ENCODE peak calls at places on chromosome 22, in four cellular contexts. X is progenitor cell of endocrine pancreas, D is HFF-Myc, V is esophagus squamous epithelium. K is an unnamed sample.

GRCh38 chr22:21697866-21698265 is 32.1 kb downstream of the PPIL2 start:
- DNase-seq in X (no peak), D (no peak), V (no peak), K (peak; percentile 56)

GRCh38 chr22:37334859-37335818 is 52.8 kb downstream of the CYTH4 start:
- DNase-seq in X (no peak), D (no peak), V (no peak), K (no peak)

GRCh38 chr22:20430641-20431519 is 6.7 kb downstream of the SCARF2 start:
- DNase-seq in X (peak; percentile 58), D (no peak), V (no peak), K (no peak)

GRCh38 chr22:46547883-46548244 is 10.4 kb upstream of the CELSR1 start:
- DNase-seq in X (no peak), D (no peak), V (no peak), K (peak; percentile 93)

GRCh38 chr22:36328635-36329216 is 59.0 kb downstream of the MYH9 start:
- DNase-seq in X (no peak), D (peak; percentile 79), V (no peak), K (peak; percentile 91)

GRCh38 chr22:43550024-43550620 is 138.3 kb downstream of the MPPED1 start:
- DNase-seq in X (peak; percentile 6), D (no peak), V (no peak), K (no peak)

GRCh38 chr22:36736701-36737320 is 33.3 kb upstream of the CACNG2 start:
- DNase-seq in X (peak; percentile 7), D (no peak), V (no peak), K (no peak)

GRCh38 chr22:35746248-35746647 is 28.6 kb downstream of the APOL5 start:
- DNase-seq in X (no peak), D (no peak), V (no peak), K (no peak)

GRCh38 chr22:43110444-43110926 is at the start of gene BIK:
- DNase-seq in X (peak; percentile 31), D (no peak), V (no peak), K (no peak)

GRCh38 chr22:50275181-50276055 is 5.2 kb upstream of the MAPK11 start:
- DNase-seq in X (no peak), D (no peak), V (no peak), K (no peak)

GRCh38 chr22:50276143-50276542 is 6.0 kb upstream of the MAPK11 start:
- DNase-seq in X (no peak), D (no peak), V (peak; percentile 52), K (no peak)

GRCh38 chr22:50272103-50272782 is 2.1 kb upstream of the MAPK11 start:
- DNase-seq in X (no peak), D (no peak), V (no peak), K (no peak)

GRCh38 chr22:50271519-50271970 is 1.4 kb upstream of the MAPK11 start:
- DNase-seq in X (no peak), D (no peak), V (no peak), K (no peak)

GRCh38 chr22:50274311-50274710 is 4.1 kb upstream of the MAPK11 start:
- DNase-seq in X (no peak), D (no peak), V (no peak), K (peak; percentile 57)
- TF ChIP-seq CTCF in X (peak; percentile 46), D (peak; percentile 19), V (peak; percentile 17), K (peak; percentile 53)

GRCh38 chr22:38570841-38571364 is 920 bp upstream of the DMC1 start:
- DNase-seq in X (peak; percentile 12), D (no peak), V (no peak), K (peak; percentile 25)
- TF ChIP-seq CTCF in X (no peak), D (no peak), V (no peak), K (no peak)

GRCh38 chr22:27934069-27934468 is 15.0 kb upstream of the PITPNB start:
- DNase-seq in X (no peak), D (no peak), V (no peak), K (no peak)

GRCh38 chr22:27941143-27941542 is 22.1 kb upstream of the PITPNB start:
- DNase-seq in X (no peak), D (no peak), V (no peak), K (no peak)

GRCh38 chr22:27933186-27933983 is 14.3 kb upstream of the PITPNB start:
- DNase-seq in X (no peak), D (no peak), V (no peak), K (no peak)

GRCh38 chr22:27935897-27936296 is 16.8 kb upstream of the PITPNB start:
- DNase-seq in X (no peak), D (no peak), V (no peak), K (no peak)

GRCh38 chr22:27937453-27937852 is 18.4 kb upstream of the PITPNB start:
- DNase-seq in X (no peak), D (no peak), V (no peak), K (peak; percentile 8)
- TF ChIP-seq CTCF in X (no peak), D (no peak), V (no peak), K (peak; percentile 48)

DNA sequence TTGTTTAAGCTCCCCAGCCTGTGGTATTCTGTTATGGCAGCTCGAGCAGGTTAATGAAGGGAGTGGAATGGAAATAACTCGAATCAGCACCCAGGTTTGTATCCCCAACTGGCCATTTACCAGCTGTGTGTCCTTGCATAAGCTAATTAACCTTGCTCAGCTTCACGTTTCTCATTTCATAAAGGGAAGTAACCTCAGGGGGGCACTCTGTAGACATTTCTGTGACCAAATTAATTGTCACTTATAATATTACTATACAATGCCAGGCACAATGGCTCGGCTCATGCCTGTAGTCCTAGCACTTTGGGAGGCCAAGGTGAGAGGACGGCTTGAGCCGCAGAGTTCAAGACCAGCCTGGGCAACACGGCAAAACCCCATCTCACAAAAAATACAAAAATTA is 13.8 kb downstream of the ADA2 start:
- DNase-seq in X (no peak), D (no peak), V (no peak), K (no peak)
- TF ChIP-seq CTCF in X (no peak), D (no peak), V (no peak), K (no peak)

GRCh38 chr22:19105456-19105855 is 16.8 kb downstream of the DGCR2 start:
- DNase-seq in X (no peak), D (no peak), V (no peak), K (no peak)

GRCh38 chr22:19103881-19104821 is 18.1 kb downstream of the DGCR2 start:
- DNase-seq in X (no peak), D (no peak), V (no peak), K (no peak)

GRCh38 chr22:19106886-19107729 is 15.1 kb downstream of the DGCR2 start:
- DNase-seq in X (no peak), D (no peak), V (no peak), K (no peak)

GRCh38 chr22:19107730-19108074 is 14.5 kb downstream of the DGCR2 start:
- DNase-seq in X (no peak), D (no peak), V (no peak), K (no peak)

DNA sequence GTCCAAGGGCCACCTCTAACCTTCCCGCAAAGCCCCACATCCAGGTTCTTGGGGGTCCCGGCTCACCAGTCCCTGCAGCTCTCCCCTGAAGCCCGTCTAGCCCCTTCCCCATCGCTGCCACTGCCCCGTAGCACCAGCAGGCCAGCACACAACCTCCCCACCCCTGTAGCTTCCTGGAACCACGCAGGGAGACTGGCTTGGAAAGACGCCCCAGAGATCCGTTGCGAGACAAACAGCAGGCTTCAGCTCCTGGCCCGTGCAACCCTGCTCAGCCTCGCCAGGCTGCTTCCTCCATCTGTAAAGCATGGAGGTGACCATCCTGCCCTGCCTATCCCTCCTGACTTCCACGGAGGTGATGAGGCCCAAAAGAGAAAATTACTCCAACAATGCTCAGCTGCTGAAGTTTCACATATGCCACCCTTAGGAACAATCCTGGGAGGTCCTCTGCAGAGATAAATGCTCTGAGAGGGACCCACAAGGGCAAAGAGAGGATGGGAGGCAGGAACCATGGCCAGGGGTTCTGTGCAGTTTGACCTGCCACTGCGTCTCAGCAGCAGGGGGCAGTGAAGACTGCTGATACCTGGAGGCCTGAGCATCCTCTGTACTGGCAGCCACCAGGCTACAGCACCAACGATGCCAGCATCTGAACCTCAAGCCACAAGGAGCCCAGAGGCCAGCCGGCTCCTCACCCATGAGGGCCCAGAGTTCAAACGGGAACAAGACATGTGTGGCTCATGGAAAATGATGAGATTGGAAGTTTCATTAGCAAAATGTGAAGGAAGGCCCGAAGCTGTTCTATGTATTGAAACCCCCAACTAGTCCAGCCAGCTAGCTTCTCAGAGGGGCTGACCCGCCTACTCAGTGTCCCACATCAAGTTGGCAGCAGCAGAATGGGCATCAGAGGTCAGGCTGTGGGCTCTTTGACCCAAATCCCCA is 16.1 kb downstream of the DGCR2 start:
- DNase-seq in X (no peak), D (no peak), V (no peak), K (no peak)
- TF ChIP-seq CTCF in X (peak; percentile 35), D (peak; percentile 24), V (no peak), K (peak; percentile 47)

GRCh38 chr22:33270596-33270995 is 212.4 kb upstream of the SYN3 start:
- DNase-seq in X (no peak), D (no peak), V (no peak), K (no peak)

GRCh38 chr22:33274214-33274828 is 216.1 kb upstream of the SYN3 start:
- DNase-seq in X (no peak), D (no peak), V (no peak), K (no peak)

GRCh38 chr22:33272180-33272579 is 214.0 kb upstream of the SYN3 start:
- DNase-seq in X (no peak), D (no peak), V (no peak), K (no peak)

GRCh38 chr22:33272866-33273265 is 214.7 kb upstream of the SYN3 start:
- DNase-seq in X (no peak), D (no peak), V (no peak), K (no peak)

GRCh38 chr22:33271390-33272161 is 213.4 kb upstream of the SYN3 start:
- DNase-seq in X (no peak), D (no peak), V (no peak), K (no peak)
- TF ChIP-seq CTCF in X (no peak), D (no peak), V (no peak), K (no peak)

GRCh38 chr22:23353696-23354095 is 173.4 kb downstream of the BCR start:
- DNase-seq in X (no peak), D (no peak), V (no peak), K (no peak)
- TF ChIP-seq CTCF in X (no peak), D (no peak), V (no peak), K (no peak)

K was measured in HFFc6.